ENCODE peak calls at places on chromosome 14, in eight cellular contexts. One of them, this sample, is unnamed.

GRCh38 chr14:101237241-101237616 is 324.1 kb upstream of the DIO3 start:
- DNase-seq in left lung: peak
- DNase-seq in nephron progenitor cell: no peak
- DNase-seq in fibroblast of lung: no peak
- DNase-seq in fibroblast of mammary gland: no peak
- DNase-seq in GM10248: no peak
- DNase-seq in dorsolateral prefrontal cortex: no peak
- DNase-seq in thyroid gland: no peak
- DNase-seq in this sample: no peak

GRCh38 chr14:75804570-75805275 is 143.7 kb downstream of the TTLL5 start:
- DNase-seq in left lung: no peak
- DNase-seq in nephron progenitor cell: no peak
- DNase-seq in fibroblast of lung: no peak
- DNase-seq in fibroblast of mammary gland: no peak
- DNase-seq in GM10248: no peak
- DNase-seq in dorsolateral prefrontal cortex: no peak
- DNase-seq in thyroid gland: peak
- DNase-seq in this sample: no peak

GRCh38 chr14:73784065-73784987 is 67.3 kb upstream of the PTGR2 start:
- DNase-seq in left lung: no peak
- DNase-seq in nephron progenitor cell: no peak
- DNase-seq in fibroblast of lung: peak
- DNase-seq in fibroblast of mammary gland: peak
- DNase-seq in GM10248: no peak
- DNase-seq in dorsolateral prefrontal cortex: no peak
- DNase-seq in thyroid gland: peak
- DNase-seq in this sample: peak

GRCh38 chr14:89813485-89814080 is 140.9 kb downstream of the EFCAB11 start:
- DNase-seq in left lung: no peak
- DNase-seq in nephron progenitor cell: peak
- DNase-seq in fibroblast of lung: peak
- DNase-seq in fibroblast of mammary gland: peak
- DNase-seq in GM10248: no peak
- DNase-seq in dorsolateral prefrontal cortex: no peak
- DNase-seq in thyroid gland: no peak
- DNase-seq in this sample: no peak

GRCh38 chr14:89040080-89040437 is 215.6 kb downstream of the TTC8 start:
- DNase-seq in left lung: no peak
- DNase-seq in nephron progenitor cell: no peak
- DNase-seq in fibroblast of lung: no peak
- DNase-seq in fibroblast of mammary gland: no peak
- DNase-seq in GM10248: no peak
- DNase-seq in dorsolateral prefrontal cortex: no peak
- DNase-seq in thyroid gland: no peak
- DNase-seq in this sample: no peak

GRCh38 chr14:73180385-73180805 is 44.1 kb downstream of the PSEN1 start:
- DNase-seq in left lung: no peak
- DNase-seq in nephron progenitor cell: no peak
- DNase-seq in fibroblast of lung: peak
- DNase-seq in fibroblast of mammary gland: peak
- DNase-seq in GM10248: no peak
- DNase-seq in dorsolateral prefrontal cortex: no peak
- DNase-seq in thyroid gland: no peak
- DNase-seq in this sample: peak

GRCh38 chr14:53793790-53794560 is 162.7 kb downstream of the BMP4 start:
- DNase-seq in left lung: no peak
- DNase-seq in nephron progenitor cell: no peak
- DNase-seq in fibroblast of lung: peak
- DNase-seq in fibroblast of mammary gland: no peak
- DNase-seq in GM10248: no peak
- DNase-seq in dorsolateral prefrontal cortex: no peak
- DNase-seq in thyroid gland: peak
- DNase-seq in this sample: peak

GRCh38 chr14:99271951-99272668 is at the start of gene BCL11B:
- DNase-seq in left lung: peak
- DNase-seq in nephron progenitor cell: peak
- DNase-seq in fibroblast of lung: peak
- DNase-seq in fibroblast of mammary gland: peak
- DNase-seq in GM10248: peak
- DNase-seq in dorsolateral prefrontal cortex: peak
- DNase-seq in thyroid gland: peak
- DNase-seq in this sample: peak

GRCh38 chr14:31363331-31364073 is 56.8 kb downstream of the HEATR5A start:
- DNase-seq in left lung: no peak
- DNase-seq in nephron progenitor cell: no peak
- DNase-seq in fibroblast of lung: no peak
- DNase-seq in fibroblast of mammary gland: no peak
- DNase-seq in GM10248: no peak
- DNase-seq in dorsolateral prefrontal cortex: no peak
- DNase-seq in thyroid gland: no peak
- DNase-seq in this sample: no peak

GRCh38 chr14:25111061-25111601 is 61.2 kb upstream of the STXBP6 start:
- DNase-seq in left lung: no peak
- DNase-seq in nephron progenitor cell: no peak
- DNase-seq in fibroblast of lung: peak
- DNase-seq in fibroblast of mammary gland: peak
- DNase-seq in GM10248: no peak
- DNase-seq in dorsolateral prefrontal cortex: no peak
- DNase-seq in thyroid gland: peak
- DNase-seq in this sample: no peak

DNA sequence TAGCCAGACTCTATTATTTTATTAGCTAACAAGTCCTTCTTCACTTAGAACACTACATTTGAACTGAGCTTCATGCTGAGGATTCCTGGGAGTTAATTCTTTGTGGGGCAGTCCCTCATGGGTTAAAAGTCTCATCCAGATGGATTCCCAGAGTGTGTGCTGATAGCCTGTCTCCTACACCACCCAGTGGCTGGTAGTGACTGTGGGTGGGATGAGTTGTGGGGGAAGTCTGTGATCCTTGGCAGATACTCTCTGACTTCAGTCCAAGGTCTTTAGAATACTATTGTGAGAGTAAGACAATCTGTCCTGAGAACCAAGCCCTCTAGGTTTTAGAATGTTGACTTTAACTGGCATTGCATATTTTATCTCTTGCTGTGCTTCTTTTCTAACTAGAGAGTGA is 37.2 kb downstream of the AKAP6 start:
- DNase-seq in left lung: no peak
- DNase-seq in nephron progenitor cell: peak
- DNase-seq in fibroblast of lung: peak
- DNase-seq in fibroblast of mammary gland: peak
- DNase-seq in GM10248: no peak
- DNase-seq in dorsolateral prefrontal cortex: peak
- DNase-seq in thyroid gland: peak
- DNase-seq in this sample: no peak
- TF ChIP-seq CTCF in left lung: no peak
- TF ChIP-seq CTCF in nephron progenitor cell: peak
- TF ChIP-seq CTCF in fibroblast of lung: peak
- TF ChIP-seq CTCF in fibroblast of mammary gland: peak
- TF ChIP-seq CTCF in GM10248: no peak
- TF ChIP-seq CTCF in dorsolateral prefrontal cortex: peak
- TF ChIP-seq CTCF in thyroid gland: peak
- TF ChIP-seq CTCF in this sample: no peak

DNA sequence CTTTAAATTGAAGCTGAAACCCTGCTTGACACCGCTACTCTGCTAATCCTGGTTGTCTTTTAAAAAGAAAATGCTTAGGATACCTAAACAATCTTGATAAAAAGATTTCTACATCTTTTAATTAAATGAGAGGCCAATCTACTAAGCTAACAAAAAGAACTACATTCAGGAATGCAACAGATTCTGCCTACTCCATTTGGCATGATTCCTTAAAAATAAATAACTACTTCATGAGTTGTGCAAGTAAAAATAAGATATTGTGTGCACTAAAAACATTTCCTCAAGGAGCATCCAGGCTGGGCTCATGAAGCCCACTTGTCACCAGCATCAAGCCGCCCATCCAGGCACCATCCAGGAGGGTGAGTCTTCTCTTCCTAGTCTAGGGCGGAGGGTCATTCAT is 197.5 kb downstream of the PAX9 start:
- DNase-seq in left lung: no peak
- DNase-seq in nephron progenitor cell: no peak
- DNase-seq in fibroblast of lung: no peak
- DNase-seq in fibroblast of mammary gland: no peak
- DNase-seq in GM10248: no peak
- DNase-seq in dorsolateral prefrontal cortex: no peak
- DNase-seq in thyroid gland: no peak
- DNase-seq in this sample: no peak
- TF ChIP-seq CTCF in left lung: no peak
- TF ChIP-seq CTCF in nephron progenitor cell: no peak
- TF ChIP-seq CTCF in fibroblast of lung: no peak
- TF ChIP-seq CTCF in fibroblast of mammary gland: no peak
- TF ChIP-seq CTCF in GM10248: no peak
- TF ChIP-seq CTCF in dorsolateral prefrontal cortex: no peak
- TF ChIP-seq CTCF in thyroid gland: no peak
- TF ChIP-seq CTCF in this sample: no peak

GRCh38 chr14:55927059-55927458 is 191.2 kb upstream of the PELI2 start:
- DNase-seq in left lung: no peak
- DNase-seq in nephron progenitor cell: peak
- DNase-seq in fibroblast of lung: no peak
- DNase-seq in fibroblast of mammary gland: no peak
- DNase-seq in GM10248: no peak
- DNase-seq in dorsolateral prefrontal cortex: no peak
- DNase-seq in thyroid gland: peak
- DNase-seq in this sample: no peak
- TF ChIP-seq CTCF in left lung: no peak
- TF ChIP-seq CTCF in nephron progenitor cell: no peak
- TF ChIP-seq CTCF in fibroblast of lung: no peak
- TF ChIP-seq CTCF in fibroblast of mammary gland: no peak
- TF ChIP-seq CTCF in GM10248: no peak
- TF ChIP-seq CTCF in dorsolateral prefrontal cortex: no peak
- TF ChIP-seq CTCF in thyroid gland: no peak
- TF ChIP-seq CTCF in this sample: no peak

DNA sequence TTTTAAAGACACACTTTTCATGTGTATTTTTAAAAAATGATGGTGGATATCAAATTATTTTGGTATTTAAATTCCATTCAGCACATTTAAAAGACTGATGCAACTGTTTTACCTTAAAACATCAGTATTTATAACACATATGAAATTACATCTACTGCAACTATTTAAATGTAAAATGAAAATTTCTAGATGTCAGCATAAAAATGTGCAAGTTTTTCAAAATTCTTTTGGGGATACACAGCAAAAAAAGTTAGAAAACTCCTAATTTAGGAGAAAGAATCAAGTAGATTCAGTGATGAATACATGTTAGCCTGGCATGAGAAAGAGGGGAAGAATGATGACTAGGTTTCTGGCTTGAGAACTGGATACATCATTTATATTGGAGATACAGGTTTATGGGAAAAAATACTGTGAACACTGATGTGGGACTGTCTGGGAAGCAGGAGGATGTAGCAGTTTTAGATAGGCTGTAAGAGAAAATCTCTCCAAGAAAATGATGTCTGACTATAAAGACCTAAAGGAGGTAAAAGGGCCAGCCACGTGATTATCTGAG is 9.2 kb downstream of the SOS2 start:
- DNase-seq in left lung: no peak
- DNase-seq in nephron progenitor cell: no peak
- DNase-seq in fibroblast of lung: no peak
- DNase-seq in fibroblast of mammary gland: peak
- DNase-seq in GM10248: no peak
- DNase-seq in dorsolateral prefrontal cortex: no peak
- DNase-seq in thyroid gland: no peak
- DNase-seq in this sample: no peak
- TF ChIP-seq CTCF in left lung: no peak
- TF ChIP-seq CTCF in nephron progenitor cell: no peak
- TF ChIP-seq CTCF in fibroblast of lung: no peak
- TF ChIP-seq CTCF in fibroblast of mammary gland: no peak
- TF ChIP-seq CTCF in GM10248: no peak
- TF ChIP-seq CTCF in dorsolateral prefrontal cortex: no peak
- TF ChIP-seq CTCF in thyroid gland: no peak
- TF ChIP-seq CTCF in this sample: no peak

GRCh38 chr14:52043690-52044089 is 25.2 kb downstream of the NID2 start:
- DNase-seq in left lung: no peak
- DNase-seq in nephron progenitor cell: peak
- DNase-seq in fibroblast of lung: no peak
- DNase-seq in fibroblast of mammary gland: no peak
- DNase-seq in GM10248: peak
- DNase-seq in dorsolateral prefrontal cortex: no peak
- DNase-seq in thyroid gland: peak
- DNase-seq in this sample: peak
- TF ChIP-seq CTCF in left lung: peak
- TF ChIP-seq CTCF in nephron progenitor cell: peak
- TF ChIP-seq CTCF in fibroblast of lung: peak
- TF ChIP-seq CTCF in fibroblast of mammary gland: peak
- TF ChIP-seq CTCF in GM10248: peak
- TF ChIP-seq CTCF in dorsolateral prefrontal cortex: peak
- TF ChIP-seq CTCF in thyroid gland: peak
- TF ChIP-seq CTCF in this sample: peak

GRCh38 chr14:58641509-58641908 is 3.7 kb downstream of the DACT1 start:
- DNase-seq in left lung: no peak
- DNase-seq in nephron progenitor cell: no peak
- DNase-seq in fibroblast of lung: no peak
- DNase-seq in fibroblast of mammary gland: no peak
- DNase-seq in GM10248: no peak
- DNase-seq in dorsolateral prefrontal cortex: no peak
- DNase-seq in thyroid gland: no peak
- DNase-seq in this sample: peak
- TF ChIP-seq CTCF in left lung: no peak
- TF ChIP-seq CTCF in nephron progenitor cell: no peak
- TF ChIP-seq CTCF in fibroblast of lung: no peak
- TF ChIP-seq CTCF in fibroblast of mammary gland: peak
- TF ChIP-seq CTCF in GM10248: no peak
- TF ChIP-seq CTCF in dorsolateral prefrontal cortex: no peak
- TF ChIP-seq CTCF in thyroid gland: no peak
- TF ChIP-seq CTCF in this sample: no peak

This sample was measured in MCF 10A.